ENCODE peak calls at places on chromosome 13, in seven cellular contexts. N is IMR-90; X is hepatocyte; T is cardiac muscle cell; S is upper lobe of left lung; Y is CD8-positive, alpha-beta T cell; A is heart right ventricle. Z is an unnamed sample. For H3K4me1, the result is how much of the 10 kb centered on the place peaks cover.

GRCh38 chr13:98428256-98428966 is 148.5 kb downstream of the STK24 start:
- DNase-seq in N (peak), X (no peak), T (no peak), S (no peak), Y (no peak), A (no peak), Z (peak)

GRCh38 chr13:95708390-95708774 is 31.4 kb downstream of the DNAJC3 start:
- DNase-seq in N (no peak), X (no peak), T (no peak), S (no peak), Y (no peak), A (no peak), Z (no peak)

GRCh38 chr13:54162069-54162468 is 1133.5 kb downstream of the OLFM4 start:
- DNase-seq in N (no peak), X (no peak), T (no peak), S (no peak), Y (no peak), A (no peak), Z (no peak)

GRCh38 chr13:94617389-94618000 is 15.8 kb downstream of the GPR180 start:
- DNase-seq in N (no peak), X (peak), T (peak), S (no peak), Y (no peak), A (no peak), Z (no peak)

GRCh38 chr13:108270442-108270841 is 924 bp downstream of the TNFSF13B start:
- DNase-seq in N (no peak), X (peak), T (peak), S (no peak), Y (no peak), A (no peak), Z (no peak)

GRCh38 chr13:70523622-70524021 is 415.4 kb upstream of the KLHL1 start:
- DNase-seq in N (no peak), X (no peak), T (no peak), S (no peak), Y (no peak), A (no peak), Z (peak)

GRCh38 chr13:102571075-102571474 is 25.7 kb upstream of the TPP2 start:
- DNase-seq in N (no peak), X (no peak), T (no peak), S (no peak), Y (no peak), A (no peak), Z (no peak)

GRCh38 chr13:78147905-78148304 is 229.3 kb upstream of the EDNRB start:
- DNase-seq in N (peak), X (no peak), T (peak), S (no peak), Y (no peak), A (no peak), Z (peak)

GRCh38 chr13:20407759-20408158 is 117.9 kb downstream of the CRYL1 start:
- DNase-seq in N (no peak), X (no peak), T (no peak), S (no peak), Y (no peak), A (no peak), Z (no peak)

GRCh38 chr13:37616131-37616530 is 17.6 kb upstream of the POSTN start:
- DNase-seq in N (peak), X (no peak), T (no peak), S (no peak), Y (no peak), A (no peak), Z (peak)

GRCh38 chr13:108629353-108629752 is at the start of gene MYO16:
- DNase-seq in N (no peak), X (no peak), T (no peak), S (no peak), Y (no peak), A (no peak), Z (no peak)

GRCh38 chr13:20943519-20944012 is 41.0 kb upstream of the XPO4 start:
- DNase-seq in N (peak), X (peak), T (peak), S (no peak), Y (peak), A (peak), Z (peak)

GRCh38 chr13:25943081-25943480 is 108.7 kb downstream of the SHISA2 start:
- DNase-seq in N (no peak), X (no peak), T (no peak), S (no peak), Y (no peak), A (no peak), Z (no peak)

GRCh38 chr13:98565726-98566577 is 11.0 kb downstream of the STK24 start:
- DNase-seq in N (no peak), X (no peak), T (peak), S (peak), Y (no peak), A (peak), Z (peak)

GRCh38 chr13:46350003-46350402 is 37.0 kb downstream of the RUBCNL start:
- DNase-seq in N (no peak), X (no peak), T (no peak), S (no peak), Y (no peak), A (no peak), Z (no peak)

GRCh38 chr13:98869408-98870090 is 108.3 kb downstream of the DOCK9 start:
- DNase-seq in N (no peak), X (no peak), T (peak), S (no peak), Y (no peak), A (peak), Z (no peak)

GRCh38 chr13:41603917-41604316 is 146.6 kb downstream of the RGCC start:
- DNase-seq in N (peak), X (peak), T (peak), S (no peak), Y (no peak), A (no peak), Z (peak)

GRCh38 chr13:84296386-84296785 is 414.1 kb upstream of the SLITRK1 start:
- DNase-seq in N (no peak), X (peak), T (no peak), S (no peak), Y (no peak), A (no peak), Z (peak)

GRCh38 chr13:95247857-95248256 is 53.4 kb downstream of the ABCC4 start:
- DNase-seq in N (no peak), X (no peak), T (no peak), S (no peak), Y (no peak), A (no peak), Z (no peak)

GRCh38 chr13:108375772-108376171 is 106.3 kb downstream of the TNFSF13B start:
- DNase-seq in N (no peak), X (no peak), T (no peak), S (no peak), Y (no peak), A (no peak), Z (no peak)

GRCh38 chr13:107242138-107242537 is 674.2 kb upstream of the ARGLU1 start:
- DNase-seq in N (no peak), X (no peak), T (no peak), S (no peak), Y (no peak), A (no peak), Z (no peak)

GRCh38 chr13:42600943-42601342 is 27.0 kb downstream of the TNFSF11 start:
- DNase-seq in N (no peak), X (no peak), T (peak), S (no peak), Y (no peak), A (no peak), Z (no peak)

GRCh38 chr13:100156786-100157185 is 67.9 kb downstream of the PCCA start:
- DNase-seq in N (no peak), X (no peak), T (peak), S (no peak), Y (no peak), A (no peak), Z (no peak)

GRCh38 chr13:46057251-46058015 is 4.9 kb upstream of the ZC3H13 start:
- DNase-seq in N (peak), X (no peak), T (no peak), S (no peak), Y (no peak), A (no peak), Z (no peak)

GRCh38 chr13:56586966-56587365 is 553.8 kb upstream of the PRR20A start:
- DNase-seq in N (no peak), X (no peak), T (no peak), S (no peak), Y (no peak), A (no peak), Z (no peak)

GRCh38 chr13:25018729-25019115 is 77.2 kb upstream of the PABPC3 start:
- DNase-seq in N (no peak), X (no peak), T (no peak), S (no peak), Y (no peak), A (no peak), Z (no peak)

GRCh38 chr13:97422118-97423054 is 11.6 kb upstream of the RAP2A start:
- DNase-seq in N (no peak), X (no peak), T (no peak), S (no peak), Y (no peak), A (no peak), Z (peak)

GRCh38 chr13:110555601-110556223 is 5.8 kb downstream of the RAB20 start:
- DNase-seq in N (no peak), X (peak), T (no peak), S (no peak), Y (no peak), A (no peak), Z (no peak)

GRCh38 chr13:46748300-46748699 is 48.7 kb downstream of the ESD start:
- DNase-seq in N (no peak), X (no peak), T (no peak), S (no peak), Y (no peak), A (no peak), Z (no peak)

GRCh38 chr13:53301449-53301848 is 272.8 kb downstream of the OLFM4 start:
- DNase-seq in N (no peak), X (no peak), T (no peak), S (no peak), Y (no peak), A (no peak), Z (no peak)

GRCh38 chr13:99376132-99376531 is 68.9 kb upstream of the GPR183 start:
- DNase-seq in N (no peak), X (no peak), T (no peak), S (no peak), Y (no peak), A (no peak), Z (no peak)

GRCh38 chr13:30156826-30157615 is 150.3 kb downstream of the KATNAL1 start:
- DNase-seq in N (no peak), X (no peak), T (no peak), S (no peak), Y (no peak), A (no peak), Z (no peak)
- H3K4me1 ChIP-seq in N (under half), X (under half), T (under half), S (under half), Y (under half), A (under half), Z (under half)

GRCh38 chr13:27135023-27135422 is 36.6 kb downstream of the USP12 start:
- DNase-seq in N (no peak), X (no peak), T (no peak), S (no peak), Y (no peak), A (no peak), Z (no peak)
- H3K4me1 ChIP-seq in N (under half), X (under half), T (under half), S (under half), Y (under half), A (under half), Z (under half)

GRCh38 chr13:40438999-40439797 is 227.2 kb downstream of the FOXO1 start:
- DNase-seq in N (no peak), X (peak), T (peak), S (no peak), Y (no peak), A (no peak), Z (peak)
- H3K4me1 ChIP-seq in N (under half), X (under half), T (under half), S (under half), Y (under half), A (half or more), Z (under half)

GRCh38 chr13:73673931-73674330 is 460.3 kb downstream of the KLF12 start:
- DNase-seq in N (no peak), X (no peak), T (no peak), S (no peak), Y (no peak), A (no peak), Z (no peak)

GRCh38 chr13:73672492-73672891 is 461.7 kb downstream of the KLF12 start:
- DNase-seq in N (no peak), X (peak), T (no peak), S (no peak), Y (no peak), A (no peak), Z (no peak)

GRCh38 chr13:73676550-73677040 is 457.6 kb downstream of the KLF12 start:
- DNase-seq in N (no peak), X (peak), T (no peak), S (no peak), Y (no peak), A (no peak), Z (no peak)

GRCh38 chr13:73667756-73668155 is 466.4 kb downstream of the KLF12 start:
- DNase-seq in N (no peak), X (no peak), T (peak), S (no peak), Y (no peak), A (no peak), Z (no peak)

GRCh38 chr13:73671011-73671410 is 463.2 kb downstream of the KLF12 start:
- DNase-seq in N (no peak), X (no peak), T (no peak), S (no peak), Y (no peak), A (no peak), Z (no peak)
- H3K4me1 ChIP-seq in N (under half), X (under half), T (under half), S (under half), Y (under half), A (under half), Z (under half)

GRCh38 chr13:75375329-75375728 is 106.6 kb downstream of the TBC1D4 start:
- DNase-seq in N (no peak), X (no peak), T (no peak), S (no peak), Y (no peak), A (no peak), Z (no peak)

GRCh38 chr13:75383064-75383715 is 98.8 kb downstream of the TBC1D4 start:
- DNase-seq in N (no peak), X (no peak), T (no peak), S (no peak), Y (no peak), A (no peak), Z (no peak)

GRCh38 chr13:75373988-75374387 is 108.0 kb downstream of the TBC1D4 start:
- DNase-seq in N (no peak), X (no peak), T (no peak), S (no peak), Y (no peak), A (no peak), Z (no peak)

GRCh38 chr13:75376792-75377402 is 105.1 kb downstream of the TBC1D4 start:
- DNase-seq in N (no peak), X (no peak), T (no peak), S (no peak), Y (no peak), A (no peak), Z (no peak)

GRCh38 chr13:75378301-75378700 is 103.7 kb downstream of the TBC1D4 start:
- DNase-seq in N (no peak), X (no peak), T (no peak), S (no peak), Y (no peak), A (no peak), Z (no peak)
- H3K4me1 ChIP-seq in N (under half), X (under half), T (under half), S (under half), Y (under half), A (under half), Z (under half)

DNA sequence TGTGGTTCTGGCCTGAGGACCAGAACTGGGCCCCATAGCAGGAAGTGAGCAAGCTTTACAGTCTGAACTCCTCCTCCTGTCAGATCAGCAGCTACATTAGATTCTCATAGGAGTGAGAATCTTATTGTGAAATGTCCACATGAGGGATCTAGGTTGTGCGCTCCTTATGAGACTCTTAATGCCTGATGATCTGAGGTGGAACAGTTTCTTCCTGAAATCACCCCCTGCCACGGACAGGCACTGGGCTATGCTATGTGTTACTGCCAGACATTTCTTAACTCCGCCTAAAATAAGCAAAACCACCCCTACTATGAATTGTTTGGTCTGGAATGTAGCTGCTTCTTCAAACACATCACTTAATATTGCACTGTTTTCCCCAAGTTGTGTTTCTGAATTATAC is 4.6 kb downstream of the FBXL3 start:
- DNase-seq in N (peak), X (peak), T (peak), S (no peak), Y (no peak), A (no peak), Z (peak)
- H3K4me1 ChIP-seq in N (under half), X (under half), T (under half), S (half or more), Y (half or more), A (half or more), Z (under half)

GRCh38 chr13:50357136-50357535 is 341.9 kb downstream of the KCNRG start:
- DNase-seq in N (no peak), X (no peak), T (no peak), S (no peak), Y (no peak), A (no peak), Z (no peak)
- H3K4me1 ChIP-seq in N (under half), X (under half), T (under half), S (under half), Y (under half), A (under half), Z (under half)

DNA sequence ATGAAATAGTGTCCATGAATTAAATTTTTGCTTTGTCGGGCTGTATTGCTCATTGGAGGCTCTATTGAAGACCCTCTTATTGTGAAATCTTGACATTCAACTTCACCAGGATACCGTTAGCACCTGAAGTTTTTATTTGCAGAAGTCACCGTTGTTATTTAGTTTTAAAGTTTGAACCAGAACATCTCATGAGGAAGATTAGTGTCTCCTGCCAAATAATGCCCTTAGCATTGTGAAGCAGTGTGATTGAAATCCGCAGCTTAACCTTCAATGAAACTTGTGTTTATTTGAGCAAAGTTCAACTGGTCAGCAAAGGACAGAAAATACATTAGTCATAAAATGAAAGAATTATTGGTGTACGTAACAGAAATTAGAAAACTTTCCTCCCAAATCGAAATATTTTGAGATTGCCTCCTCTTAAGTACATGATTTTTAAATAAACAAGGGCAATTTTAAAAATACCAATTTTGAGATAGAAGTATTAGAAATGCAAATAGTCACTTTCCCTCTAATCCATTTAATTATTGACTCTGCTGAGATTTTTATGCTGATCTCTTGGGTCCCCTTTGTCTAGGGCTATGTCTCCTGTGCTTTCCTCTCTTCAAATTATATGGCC is 84.4 kb downstream of the WDFY2 start:
- DNase-seq in N (no peak), X (no peak), T (no peak), S (no peak), Y (no peak), A (no peak), Z (no peak)
- H3K4me1 ChIP-seq in N (under half), X (under half), T (under half), S (under half), Y (under half), A (under half), Z (under half)

Z was measured in fibroblast of lung.